ENCODE peak calls at places on chromosomes 3 and 15, in six cellular contexts. E, V, J, I, W and D are unnamed samples. For H3K4me1, the result is how much of the 10 kb centered on the place peaks cover.

GRCh38 chr15:79401301-79401700 is 30.8 kb upstream of the MINAR1 start:
- DNase-seq in V (no peak), J (no peak), E (no peak), I (no peak), W (no peak), D (no peak)

GRCh38 chr3:185813205-185813604 is 11.6 kb downstream of the IGF2BP2 start:
- DNase-seq in E (no peak), W (no peak), V (no peak), I (no peak), J (no peak), D (no peak)

GRCh38 chr3:13612829-13613228 is 63.9 kb downstream of the FBLN2 start:
- DNase-seq in W (no peak), I (no peak), E (no peak), J (no peak), V (peak), D (no peak)

GRCh38 chr15:67164811-67165652 is 89.4 kb downstream of the AAGAB start:
- DNase-seq in V (peak), J (peak), W (no peak), I (no peak), E (no peak), D (peak)

GRCh38 chr3:179026636-179027035 is 45.0 kb downstream of the ZMAT3 start:
- DNase-seq in J (peak), E (no peak), W (no peak), V (no peak), I (no peak), D (no peak)

GRCh38 chr3:100106094-100106493 is 8.2 kb downstream of the FILIP1L start:
- DNase-seq in W (no peak), I (no peak), J (no peak), E (peak), V (no peak), D (no peak)

GRCh38 chr3:177220136-177220974 is 23.1 kb upstream of the TBL1XR1 start:
- DNase-seq in V (no peak), I (no peak), J (peak), E (no peak), W (no peak), D (no peak)

GRCh38 chr3:40920041-40920440 is 279.3 kb upstream of the CTNNB1 start:
- DNase-seq in I (no peak), W (no peak), E (no peak), V (no peak), J (peak), D (peak)

GRCh38 chr3:47406762-47407149 is 25.9 kb downstream of the PTPN23 start:
- DNase-seq in V (peak), J (no peak), I (no peak), W (no peak), E (no peak), D (no peak)

GRCh38 chr3:182027366-182027765 is 315.6 kb downstream of the SOX2 start:
- DNase-seq in V (no peak), I (no peak), W (no peak), E (no peak), J (peak), D (no peak)

GRCh38 chr15:92696096-92696495 is 40.5 kb upstream of the FAM174B start:
- DNase-seq in J (no peak), V (no peak), E (no peak), I (no peak), W (no peak), D (no peak)

GRCh38 chr3:31246293-31247062 is 286.2 kb upstream of the STT3B start:
- DNase-seq in E (no peak), W (no peak), V (no peak), J (no peak), I (no peak), D (no peak)

GRCh38 chr15:70190965-70191364 is 93.2 kb upstream of the TLE3 start:
- DNase-seq in J (no peak), E (no peak), V (peak), I (no peak), W (no peak), D (peak)

GRCh38 chr3:10334042-10334441 is 13.1 kb upstream of the SEC13 start:
- DNase-seq in W (no peak), J (no peak), V (no peak), E (no peak), I (no peak), D (no peak)

GRCh38 chr15:57510647-57511046 is 81.1 kb upstream of the MYZAP start:
- DNase-seq in V (no peak), I (no peak), E (no peak), W (no peak), J (peak), D (no peak)

GRCh38 chr15:88012711-88013110 is 243.8 kb downstream of the NTRK3 start:
- DNase-seq in J (no peak), E (no peak), W (no peak), I (no peak), V (no peak), D (no peak)

GRCh38 chr3:157146664-157147082 is 13.3 kb downstream of the CCNL1 start:
- DNase-seq in I (no peak), E (no peak), W (no peak), J (no peak), V (no peak), D (no peak)

GRCh38 chr15:70045045-70045444 is 52.7 kb downstream of the TLE3 start:
- DNase-seq in J (peak), V (no peak), I (no peak), W (no peak), E (no peak), D (no peak)

GRCh38 chr3:57164217-57164605 is 942 bp downstream of the IL17RD start:
- DNase-seq in I (peak), V (no peak), J (peak), E (no peak), W (no peak), D (peak)

GRCh38 chr3:19063936-19064335 is 84.4 kb upstream of the KCNH8 start:
- DNase-seq in E (no peak), J (no peak), W (no peak), I (no peak), V (no peak), D (no peak)

DNA sequence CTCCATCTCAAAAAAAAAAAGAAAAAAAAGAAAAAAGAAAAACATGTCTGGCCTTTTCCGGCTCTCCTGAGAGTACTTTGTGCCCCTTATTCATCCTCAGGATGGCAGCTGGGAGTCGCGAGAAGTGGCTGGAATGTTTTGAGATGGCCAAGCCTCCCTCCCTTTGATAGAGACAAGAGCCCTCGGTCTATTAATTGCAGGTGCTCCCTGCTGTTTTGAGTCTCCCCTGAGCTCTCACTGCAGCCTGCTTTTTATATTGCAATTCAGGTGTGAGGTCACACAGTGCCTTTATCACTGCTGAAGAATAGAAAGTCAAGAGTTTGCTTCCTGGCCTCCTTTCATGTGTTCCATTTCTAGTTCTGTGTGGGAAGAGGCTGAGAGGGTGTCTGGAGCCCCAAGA is 10.9 kb downstream of the CA12 start:
- DNase-seq in E (no peak), I (no peak), W (no peak), J (no peak), V (peak), D (no peak)
- H3K4me1 ChIP-seq in E (under half), I (under half), W (under half), J (under half), V (under half), D (under half)

DNA sequence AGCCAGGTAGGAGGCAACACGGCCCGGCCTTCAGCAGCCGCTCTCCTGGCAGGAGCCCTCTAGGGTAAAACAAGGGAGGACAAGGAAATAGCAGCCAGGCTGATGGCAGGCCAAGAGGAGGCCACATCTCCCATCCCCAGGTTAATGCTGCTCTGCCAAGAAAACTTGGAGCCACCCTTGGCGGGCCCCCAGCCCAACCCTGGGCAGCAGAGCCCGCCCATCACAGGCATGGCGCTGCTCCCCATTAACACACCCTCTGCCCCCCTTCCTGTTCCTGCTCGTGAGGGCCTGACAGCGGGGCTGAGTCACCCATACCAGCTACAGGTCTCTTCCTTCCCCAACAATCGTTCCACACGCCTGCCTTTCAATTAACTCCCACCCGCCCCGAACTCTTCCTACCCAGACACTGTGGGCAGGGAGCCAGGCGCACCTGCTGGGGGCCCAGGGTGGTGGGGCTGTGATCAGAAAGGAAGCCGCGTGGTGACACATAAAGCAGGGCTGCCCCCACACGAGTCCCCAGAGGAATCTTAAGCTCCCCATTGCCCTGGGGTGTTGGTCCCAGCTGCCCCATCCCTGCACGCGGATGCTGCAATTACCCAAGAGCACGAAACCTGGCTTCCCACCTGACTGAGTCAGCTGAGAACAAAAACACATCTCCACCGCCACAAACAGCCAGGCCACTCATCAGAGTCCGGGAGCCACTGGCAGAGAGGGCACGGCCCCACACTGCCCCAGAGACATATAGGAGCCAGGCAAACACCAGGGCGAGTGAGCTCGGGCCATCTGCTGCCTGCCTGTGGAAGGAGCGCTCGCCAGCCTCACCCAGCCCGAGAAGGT is at the start of gene C15orf62:
- DNase-seq in E (peak), I (peak), V (no peak), J (peak), W (peak), D (no peak)
- H3K4me1 ChIP-seq in E (under half), I (under half), V (under half), J (under half), W (under half), D (under half)

GRCh38 chr15:64093627-64094417 is at the start of gene CIAO2A:
- DNase-seq in V (peak), E (peak), J (peak), I (peak), W (peak), D (peak)

GRCh38 chr15:64090527-64090926 is 3.1 kb downstream of the CIAO2A start:
- DNase-seq in V (no peak), E (no peak), I (no peak), J (no peak), W (peak), D (no peak)

GRCh38 chr15:64095431-64095794 is 369 bp upstream of the SNX1 start:
- DNase-seq in I (no peak), W (no peak), E (no peak), V (no peak), J (no peak), D (no peak)

GRCh38 chr15:64092075-64092820 is 1.4 kb downstream of the CIAO2A start:
- DNase-seq in W (no peak), J (no peak), V (no peak), I (no peak), E (no peak), D (no peak)

GRCh38 chr15:64092864-64093626 is 593 bp downstream of the CIAO2A start:
- DNase-seq in V (no peak), W (peak), I (peak), E (peak), J (peak), D (peak)
- H3K4me1 ChIP-seq in V (under half), W (under half), I (under half), E (under half), J (under half), D (under half)

GRCh38 chr3:136730595-136731273 is 21.4 kb downstream of the STAG1 start:
- DNase-seq in W (no peak), V (no peak), E (no peak), I (peak), J (no peak), D (no peak)
- H3K4me1 ChIP-seq in W (under half), V (under half), E (under half), I (under half), J (under half), D (under half)

DNA sequence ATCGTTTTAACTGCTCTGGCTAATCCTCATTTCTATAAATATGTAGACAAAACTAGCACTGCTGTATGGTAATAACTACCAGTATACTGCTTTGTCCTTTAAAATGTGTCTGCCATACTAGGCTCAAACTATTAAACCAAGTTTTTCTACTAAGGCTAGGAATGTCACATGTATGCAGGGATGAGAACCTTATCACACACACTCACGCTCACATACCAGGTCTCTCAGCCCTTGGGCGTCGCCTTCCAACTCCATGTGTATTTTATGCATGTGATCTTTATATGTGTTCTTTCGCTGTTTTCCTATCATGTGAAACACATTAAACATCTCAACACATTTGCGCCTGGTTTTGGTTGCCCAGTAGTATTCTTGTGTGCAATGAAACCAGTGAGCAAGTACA is 32.6 kb downstream of the ATP2C1 start:
- DNase-seq in I (no peak), E (no peak), J (no peak), V (no peak), W (no peak), D (no peak)
- H3K4me1 ChIP-seq in I (under half), E (under half), J (under half), V (under half), W (under half), D (under half)

DNA sequence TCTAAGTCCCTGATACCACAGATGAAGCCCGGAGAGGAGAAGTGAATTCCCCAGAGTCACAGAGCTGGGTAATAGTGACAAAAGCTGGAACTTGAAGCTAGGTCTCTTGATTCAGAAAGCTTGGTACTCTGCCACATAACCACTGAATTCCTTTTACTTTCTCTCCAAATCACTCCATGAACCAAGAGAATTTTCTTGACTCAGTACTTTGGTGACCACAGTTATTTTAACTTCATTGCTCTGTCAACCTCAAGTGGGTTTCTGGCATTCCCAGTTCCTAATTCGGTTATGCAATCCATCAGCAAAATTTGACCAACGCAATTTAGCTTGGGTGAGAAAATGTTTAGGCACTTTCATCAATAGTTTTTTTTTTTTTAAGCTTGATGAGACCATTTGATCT is 61.0 kb upstream of the PPARG start:
- DNase-seq in V (no peak), I (no peak), E (no peak), J (peak), W (no peak), D (no peak)
- H3K4me1 ChIP-seq in V (under half), I (under half), E (under half), J (under half), W (under half), D (under half)